ENCODE peak calls at places on chromosomes 1 and 21, in ten cellular contexts. X is A549; B is body of pancreas; I is left ventricle myocardium inferior; S is naive thymus-derived CD4-positive, alpha-beta T cell; N is activated T-cell treated with anti-CD3 and anti-CD28 coated beads for 1 hour; K is AG20443; A is left lung; Z is GDM1; Q is tibial artery. T is an unnamed sample.

GRCh38 chr1:31701137-31701736 is 2.6 kb downstream of the COL16A1 start:
- DNase-seq in X (peak), B (peak), I (peak), S (no peak), N (peak), K (peak), A (peak), Z (no peak), Q (peak), T (no peak)

GRCh38 chr1:59833991-59834390 is 19.2 kb downstream of the HOOK1 start:
- DNase-seq in X (no peak), B (no peak), I (no peak), S (no peak), N (no peak), K (no peak), A (no peak), Z (no peak), Q (no peak), T (no peak)

GRCh38 chr1:51215169-51215568 is 20.9 kb upstream of the RNF11 start:
- DNase-seq in X (no peak), B (no peak), I (no peak), S (no peak), N (no peak), K (peak), A (no peak), Z (no peak), Q (no peak), T (no peak)

GRCh38 chr1:145846191-145846590 is 761 bp downstream of the NUDT17 start:
- DNase-seq in X (peak), B (no peak), I (no peak), S (peak), N (no peak), K (peak), A (no peak), Z (peak), Q (no peak), T (peak)

GRCh38 chr1:165773324-165773965 is 4.8 kb upstream of the TMCO1 start:
- DNase-seq in X (no peak), B (no peak), I (no peak), S (no peak), N (no peak), K (peak), A (no peak), Z (no peak), Q (no peak), T (no peak)

GRCh38 chr1:236913371-236914037 is 90.7 kb downstream of the MT1HL1 start:
- DNase-seq in X (no peak), B (no peak), I (no peak), S (no peak), N (no peak), K (peak), A (no peak), Z (no peak), Q (no peak), T (no peak)

GRCh38 chr21:32350981-32351380 is 41.8 kb downstream of the URB1 start:
- DNase-seq in X (no peak), B (no peak), I (no peak), S (no peak), N (no peak), K (no peak), A (no peak), Z (no peak), Q (no peak), T (no peak)

GRCh38 chr1:94727846-94728715 is 92.1 kb upstream of the SLC44A3 start:
- DNase-seq in X (peak), B (no peak), I (no peak), S (no peak), N (no peak), K (peak), A (peak), Z (no peak), Q (no peak), T (no peak)

GRCh38 chr1:180235077-180235501 is 5.0 kb downstream of the LHX4 start:
- DNase-seq in X (no peak), B (no peak), I (no peak), S (no peak), N (no peak), K (no peak), A (no peak), Z (no peak), Q (peak), T (no peak)

GRCh38 chr1:167749741-167750140 is 28.0 kb downstream of the MPZL1 start:
- DNase-seq in X (no peak), B (no peak), I (no peak), S (no peak), N (no peak), K (no peak), A (no peak), Z (no peak), Q (no peak), T (no peak)

GRCh38 chr1:243294723-243295121 is 38.9 kb downstream of the SDCCAG8 start:
- DNase-seq in X (no peak), B (no peak), I (no peak), S (no peak), N (no peak), K (peak), A (no peak), Z (no peak), Q (no peak), T (no peak)

GRCh38 chr1:21913258-21913657 is 23.9 kb downstream of the HSPG2 start:
- DNase-seq in X (no peak), B (no peak), I (no peak), S (no peak), N (no peak), K (no peak), A (no peak), Z (no peak), Q (no peak), T (no peak)

GRCh38 chr1:205813755-205814058 is 709 bp upstream of the SLC41A1 start:
- DNase-seq in X (no peak), B (no peak), I (peak), S (no peak), N (no peak), K (no peak), A (no peak), Z (no peak), Q (no peak), T (no peak)

GRCh38 chr1:93025572-93025971 is 53.5 kb upstream of the MTF2 start:
- DNase-seq in X (no peak), B (no peak), I (no peak), S (no peak), N (no peak), K (no peak), A (no peak), Z (no peak), Q (no peak), T (no peak)

GRCh38 chr1:25245393-25245792 is 1.9 kb downstream of the RSRP1 start:
- DNase-seq in X (no peak), B (no peak), I (no peak), S (no peak), N (no peak), K (no peak), A (no peak), Z (no peak), Q (no peak), T (no peak)

GRCh38 chr1:9792156-9793042 is 31.4 kb downstream of the CLSTN1 start:
- DNase-seq in X (no peak), B (peak), I (no peak), S (no peak), N (no peak), K (peak), A (no peak), Z (no peak), Q (no peak), T (no peak)

GRCh38 chr1:198125995-198126758 is 30.6 kb upstream of the NEK7 start:
- DNase-seq in X (peak), B (no peak), I (no peak), S (no peak), N (no peak), K (peak), A (no peak), Z (no peak), Q (no peak), T (no peak)

GRCh38 chr1:36367798-36368197 is 17.9 kb downstream of the STK40 start:
- DNase-seq in X (no peak), B (no peak), I (no peak), S (no peak), N (no peak), K (no peak), A (no peak), Z (no peak), Q (no peak), T (no peak)

GRCh38 chr1:43565600-43566360 is 35.1 kb downstream of the PTPRF start:
- DNase-seq in X (no peak), B (peak), I (peak), S (peak), N (no peak), K (peak), A (peak), Z (no peak), Q (peak), T (peak)

GRCh38 chr1:157105298-157105987 is 5.8 kb upstream of the ETV3L start:
- DNase-seq in X (no peak), B (no peak), I (no peak), S (no peak), N (no peak), K (no peak), A (no peak), Z (no peak), Q (peak), T (no peak)

GRCh38 chr21:16195896-16196443 is 466.2 kb downstream of the USP25 start:
- DNase-seq in X (no peak), B (no peak), I (no peak), S (no peak), N (no peak), K (no peak), A (no peak), Z (no peak), Q (no peak), T (no peak)

GRCh38 chr1:13783551-13783950 is 83.6 kb downstream of the PRDM2 start:
- DNase-seq in X (no peak), B (no peak), I (no peak), S (no peak), N (no peak), K (no peak), A (no peak), Z (no peak), Q (no peak), T (no peak)

GRCh38 chr1:151583796-151584195 is 28.1 kb upstream of the SNX27 start:
- DNase-seq in X (no peak), B (no peak), I (no peak), S (no peak), N (no peak), K (no peak), A (no peak), Z (no peak), Q (no peak), T (no peak)

GRCh38 chr1:50724626-50725286 is 235.3 kb downstream of the FAF1 start:
- DNase-seq in X (no peak), B (no peak), I (no peak), S (no peak), N (no peak), K (no peak), A (no peak), Z (peak), Q (no peak), T (peak)

T was measured in naive B cell.